ENCODE peak calls at places on chromosomes 16 and 17, in six cellular contexts. One of them, this sample, is unnamed.

GRCh38 chr16:50677351-50677750 is 3.8 kb downstream of the SNX20 start:
- DNase-seq in IMR-90: no peak
- DNase-seq in H9: peak; percentile 45
- DNase-seq in neuronal stem cell: no peak
- DNase-seq in H1: peak; percentile 67
- DNase-seq in mesenchymal stem cell: no peak
- DNase-seq in this sample: no peak

GRCh38 chr17:81811705-81812570 is 8.0 kb downstream of the GCGR start:
- DNase-seq in H1: no peak
- DNase-seq in H9: no peak
- DNase-seq in IMR-90: no peak
- DNase-seq in neuronal stem cell: no peak
- DNase-seq in mesenchymal stem cell: no peak
- DNase-seq in this sample: no peak

GRCh38 chr16:89297156-89297869 is 79.8 kb downstream of the ZNF778 start:
- DNase-seq in neuronal stem cell: no peak
- DNase-seq in H1: no peak
- DNase-seq in H9: no peak
- DNase-seq in mesenchymal stem cell: no peak
- DNase-seq in IMR-90: no peak
- DNase-seq in this sample: no peak

GRCh38 chr17:56499799-56500388 is 93.6 kb upstream of the NOG start:
- DNase-seq in H9: no peak
- DNase-seq in IMR-90: peak; percentile 37
- DNase-seq in mesenchymal stem cell: peak; percentile 39
- DNase-seq in H1: no peak
- DNase-seq in neuronal stem cell: no peak
- DNase-seq in this sample: peak; percentile 48

GRCh38 chr17:68381076-68381900 is 76.0 kb downstream of the WIPI1 start:
- DNase-seq in IMR-90: peak; percentile 97
- DNase-seq in neuronal stem cell: no peak
- DNase-seq in mesenchymal stem cell: peak; percentile 100
- DNase-seq in H1: no peak
- DNase-seq in H9: no peak
- DNase-seq in this sample: no peak

GRCh38 chr16:51327001-51327400 is 175.9 kb upstream of the SALL1 start:
- DNase-seq in IMR-90: peak; percentile 68
- DNase-seq in H9: no peak
- DNase-seq in neuronal stem cell: no peak
- DNase-seq in H1: no peak
- DNase-seq in mesenchymal stem cell: peak; percentile 74
- DNase-seq in this sample: no peak

GRCh38 chr16:81567987-81568748 is 123.6 kb downstream of the CMIP start:
- DNase-seq in H9: no peak
- DNase-seq in neuronal stem cell: no peak
- DNase-seq in IMR-90: peak; percentile 43
- DNase-seq in mesenchymal stem cell: peak; percentile 47
- DNase-seq in H1: no peak
- DNase-seq in this sample: no peak

GRCh38 chr16:69329369-69330285 is 761 bp downstream of the PDF start:
- DNase-seq in H1: no peak
- DNase-seq in mesenchymal stem cell: peak; percentile 36
- DNase-seq in H9: no peak
- DNase-seq in neuronal stem cell: no peak
- DNase-seq in IMR-90: no peak
- DNase-seq in this sample: peak; percentile 40

GRCh38 chr17:49779730-49780220 is 8.7 kb upstream of the KAT7 start:
- DNase-seq in neuronal stem cell: no peak
- DNase-seq in IMR-90: peak; percentile 84
- DNase-seq in H9: no peak
- DNase-seq in H1: no peak
- DNase-seq in mesenchymal stem cell: peak; percentile 68
- DNase-seq in this sample: peak; percentile 18

GRCh38 chr17:63571632-63572310 is 21.5 kb downstream of the DCAF7 start:
- DNase-seq in neuronal stem cell: no peak
- DNase-seq in mesenchymal stem cell: peak; percentile 82
- DNase-seq in IMR-90: peak; percentile 93
- DNase-seq in H9: no peak
- DNase-seq in H1: no peak
- DNase-seq in this sample: peak; percentile 30

GRCh38 chr17:31743767-31744166 is 115.3 kb downstream of the COPRS start:
- DNase-seq in mesenchymal stem cell: peak; percentile 74
- DNase-seq in IMR-90: peak; percentile 28
- DNase-seq in H1: no peak
- DNase-seq in neuronal stem cell: no peak
- DNase-seq in H9: peak; percentile 60
- DNase-seq in this sample: peak; percentile 25

GRCh38 chr16:66714659-66715307 is 18.2 kb upstream of the CMTM4 start:
- DNase-seq in H1: no peak
- DNase-seq in IMR-90: no peak
- DNase-seq in neuronal stem cell: no peak
- DNase-seq in mesenchymal stem cell: no peak
- DNase-seq in H9: no peak
- DNase-seq in this sample: no peak

GRCh38 chr17:7862692-7863437 is 5.1 kb downstream of the CYB5D1 start:
- DNase-seq in neuronal stem cell: peak; percentile 71
- DNase-seq in IMR-90: peak; percentile 54
- DNase-seq in H9: peak; percentile 72
- DNase-seq in mesenchymal stem cell: peak; percentile 67
- DNase-seq in H1: peak; percentile 78
- DNase-seq in this sample: peak; percentile 78

GRCh38 chr17:75273968-75274708 is 3.1 kb upstream of the MIF4GD start:
- DNase-seq in neuronal stem cell: no peak
- DNase-seq in H1: no peak
- DNase-seq in mesenchymal stem cell: no peak
- DNase-seq in IMR-90: peak; percentile 77
- DNase-seq in H9: no peak
- DNase-seq in this sample: no peak

GRCh38 chr16:81261049-81261648 is 22.7 kb downstream of the BCO1 start:
- DNase-seq in H9: peak; percentile 45
- DNase-seq in neuronal stem cell: no peak
- DNase-seq in H1: peak; percentile 60
- DNase-seq in mesenchymal stem cell: no peak
- DNase-seq in IMR-90: no peak
- DNase-seq in this sample: peak; percentile 45

GRCh38 chr17:50661795-50662391 is 27.2 kb downstream of the ABCC3 start:
- DNase-seq in mesenchymal stem cell: peak; percentile 89
- DNase-seq in neuronal stem cell: no peak
- DNase-seq in H9: peak; percentile 79
- DNase-seq in H1: no peak
- DNase-seq in IMR-90: peak; percentile 93
- DNase-seq in this sample: peak; percentile 97

GRCh38 chr17:77140878-77141767 is at the start of gene SEC14L1:
- DNase-seq in IMR-90: no peak
- DNase-seq in neuronal stem cell: peak; percentile 59
- DNase-seq in H9: peak; percentile 86
- DNase-seq in H1: peak; percentile 69
- DNase-seq in mesenchymal stem cell: peak; percentile 62
- DNase-seq in this sample: peak; percentile 85

GRCh38 chr17:31096106-31096436 is 1.3 kb downstream of the NF1 start:
- DNase-seq in IMR-90: no peak
- DNase-seq in mesenchymal stem cell: no peak
- DNase-seq in H9: no peak
- DNase-seq in neuronal stem cell: peak; percentile 35
- DNase-seq in H1: no peak
- DNase-seq in this sample: peak; percentile 67

GRCh38 chr16:62077998-62078397 is 41.8 kb upstream of the CDH8 start:
- DNase-seq in H1: peak; percentile 72
- DNase-seq in H9: peak; percentile 81
- DNase-seq in neuronal stem cell: peak; percentile 23
- DNase-seq in mesenchymal stem cell: no peak
- DNase-seq in IMR-90: no peak
- DNase-seq in this sample: peak; percentile 77

GRCh38 chr17:9676742-9677387 is 31.5 kb downstream of the USP43 start:
- DNase-seq in mesenchymal stem cell: peak; percentile 83
- DNase-seq in H9: no peak
- DNase-seq in neuronal stem cell: no peak
- DNase-seq in H1: no peak
- DNase-seq in IMR-90: peak; percentile 12
- DNase-seq in this sample: peak; percentile 87

GRCh38 chr17:29571486-29571882 is 3.0 kb downstream of the TP53I13 start:
- DNase-seq in mesenchymal stem cell: no peak
- DNase-seq in H9: no peak
- DNase-seq in IMR-90: no peak
- DNase-seq in H1: no peak
- DNase-seq in neuronal stem cell: no peak
- DNase-seq in this sample: no peak
- H2BK15ac ChIP-seq in mesenchymal stem cell: no peak overlapping the region
- H2BK15ac ChIP-seq in H9: no peak overlapping the region
- H2BK15ac ChIP-seq in IMR-90: no peak overlapping the region
- H2BK15ac ChIP-seq in H1: no peak overlapping the region
- H2BK15ac ChIP-seq in neuronal stem cell: no peak overlapping the region
- H2BK15ac ChIP-seq in this sample: no peak overlapping the region

GRCh38 chr17:48037924-48038323 is 327 bp upstream of the COPZ2 start:
- DNase-seq in H1: peak; percentile 59
- DNase-seq in H9: peak; percentile 66
- DNase-seq in neuronal stem cell: no peak
- DNase-seq in mesenchymal stem cell: peak; percentile 22
- DNase-seq in IMR-90: no peak
- DNase-seq in this sample: no peak
- H2BK15ac ChIP-seq in H1: no peak overlapping the region
- H2BK15ac ChIP-seq in H9: no peak overlapping the region
- H2BK15ac ChIP-seq in neuronal stem cell: no peak overlapping the region
- H2BK15ac ChIP-seq in mesenchymal stem cell: no peak overlapping the region
- H2BK15ac ChIP-seq in IMR-90: peak overlapping the region; percentile 8
- H2BK15ac ChIP-seq in this sample: no peak overlapping the region

DNA sequence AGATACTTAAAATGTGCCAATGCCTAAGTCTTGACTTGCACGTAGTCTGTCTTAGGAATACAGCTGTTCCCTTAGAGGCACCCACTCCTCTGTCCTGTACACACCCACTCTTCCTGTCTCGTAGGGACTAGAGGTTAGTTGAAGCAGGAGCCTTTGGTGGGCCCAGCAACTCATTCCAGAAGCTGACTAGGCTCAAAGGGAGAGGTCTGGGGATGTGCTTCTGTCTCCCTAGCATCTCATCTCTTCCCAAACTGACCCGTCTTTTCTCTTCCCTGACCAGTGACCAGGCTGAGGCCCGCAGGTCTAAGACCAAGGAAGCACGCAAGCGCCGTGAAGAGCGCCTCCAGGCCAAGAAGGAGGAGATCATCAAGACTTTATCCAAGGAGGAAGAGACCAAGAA is 4.2 kb downstream of the RPL19 start:
- DNase-seq in IMR-90: no peak
- DNase-seq in H1: no peak
- DNase-seq in H9: no peak
- DNase-seq in mesenchymal stem cell: no peak
- DNase-seq in neuronal stem cell: no peak
- DNase-seq in this sample: no peak
- H2BK15ac ChIP-seq in IMR-90: no peak overlapping the region
- H2BK15ac ChIP-seq in H1: no peak overlapping the region
- H2BK15ac ChIP-seq in H9: no peak overlapping the region
- H2BK15ac ChIP-seq in mesenchymal stem cell: no peak overlapping the region
- H2BK15ac ChIP-seq in neuronal stem cell: no peak overlapping the region
- H2BK15ac ChIP-seq in this sample: no peak overlapping the region

DNA sequence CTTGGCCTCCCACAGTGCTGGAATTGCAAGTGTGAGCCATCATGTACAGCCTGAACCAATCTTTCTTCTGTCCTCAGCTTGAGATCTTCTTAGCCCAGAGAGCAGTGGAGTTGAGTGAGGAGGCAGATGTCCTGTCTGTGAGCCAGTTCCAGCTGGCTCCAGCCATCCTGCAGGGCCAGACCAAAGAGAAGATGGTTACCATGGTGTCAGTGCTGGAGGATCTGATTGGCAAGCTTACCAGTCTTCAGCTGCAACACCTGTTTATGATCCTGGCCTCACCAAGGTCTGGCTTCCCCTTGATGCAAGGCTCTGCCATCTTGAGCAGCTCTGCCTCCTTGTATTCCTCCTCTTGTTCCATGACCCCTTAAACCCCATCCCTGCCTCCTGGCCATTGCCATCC is 9.6 kb downstream of the CDK5RAP3 start:
- DNase-seq in mesenchymal stem cell: no peak
- DNase-seq in H9: no peak
- DNase-seq in IMR-90: no peak
- DNase-seq in H1: no peak
- DNase-seq in neuronal stem cell: no peak
- DNase-seq in this sample: no peak
- H2BK15ac ChIP-seq in mesenchymal stem cell: no peak overlapping the region
- H2BK15ac ChIP-seq in H9: no peak overlapping the region
- H2BK15ac ChIP-seq in IMR-90: no peak overlapping the region
- H2BK15ac ChIP-seq in H1: no peak overlapping the region
- H2BK15ac ChIP-seq in neuronal stem cell: no peak overlapping the region
- H2BK15ac ChIP-seq in this sample: no peak overlapping the region

GRCh38 chr16:46627746-46628145 is 6.6 kb upstream of the SHCBP1 start:
- DNase-seq in H1: no peak
- DNase-seq in H9: no peak
- DNase-seq in mesenchymal stem cell: no peak
- DNase-seq in IMR-90: peak; percentile 25
- DNase-seq in neuronal stem cell: no peak
- DNase-seq in this sample: peak; percentile 37
- H2BK15ac ChIP-seq in H1: no peak overlapping the region
- H2BK15ac ChIP-seq in H9: no peak overlapping the region
- H2BK15ac ChIP-seq in mesenchymal stem cell: no peak overlapping the region
- H2BK15ac ChIP-seq in IMR-90: no peak overlapping the region
- H2BK15ac ChIP-seq in neuronal stem cell: no peak overlapping the region
- H2BK15ac ChIP-seq in this sample: no peak overlapping the region

GRCh38 chr16:30407794-30408534 is 558 bp downstream of the ZNF771 start:
- DNase-seq in H9: no peak
- DNase-seq in IMR-90: no peak
- DNase-seq in mesenchymal stem cell: peak; percentile 40
- DNase-seq in H1: peak; percentile 51
- DNase-seq in neuronal stem cell: no peak
- DNase-seq in this sample: peak; percentile 60
- H2BK15ac ChIP-seq in H9: no peak overlapping the region
- H2BK15ac ChIP-seq in IMR-90: no peak overlapping the region
- H2BK15ac ChIP-seq in mesenchymal stem cell: peak overlapping the region; percentile 74
- H2BK15ac ChIP-seq in H1: no peak overlapping the region
- H2BK15ac ChIP-seq in neuronal stem cell: peak overlapping the region; percentile 82
- H2BK15ac ChIP-seq in this sample: no peak overlapping the region

DNA sequence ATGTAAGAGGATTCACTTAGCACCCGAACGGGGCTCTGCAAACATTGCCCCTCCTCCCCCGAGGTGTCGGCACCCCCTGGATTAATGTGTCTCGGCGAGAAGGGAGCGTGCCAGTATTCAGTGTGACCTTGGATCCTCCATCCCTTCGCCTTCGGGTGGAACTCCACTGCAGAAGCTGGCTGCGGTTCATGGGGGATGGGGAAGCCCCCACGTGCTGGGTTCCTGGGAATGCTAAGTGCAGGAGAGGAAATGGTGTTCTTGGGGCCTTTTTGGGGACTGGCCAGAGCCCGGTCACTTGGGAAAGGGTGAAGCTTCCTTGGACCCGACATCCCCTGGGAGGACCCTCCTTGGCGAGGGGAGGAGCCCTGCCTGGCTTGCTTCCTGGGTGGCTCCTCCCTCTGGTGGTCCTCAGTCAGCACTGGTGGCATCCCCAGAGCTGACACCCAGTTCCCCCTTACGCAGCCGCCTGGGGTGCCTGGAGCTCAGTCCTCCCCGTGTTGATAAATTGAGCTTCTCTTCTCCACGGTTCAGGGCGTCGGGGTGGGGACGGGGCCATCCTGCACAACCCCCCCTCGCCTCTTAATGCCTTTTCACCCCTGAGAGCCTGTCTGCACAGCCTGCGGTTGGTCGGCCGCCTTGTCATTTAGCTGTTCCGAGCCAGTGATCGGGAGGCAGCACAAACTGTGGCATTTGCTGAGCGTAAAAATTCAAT is 30.8 kb upstream of the GSE1 start:
- DNase-seq in H9: no peak
- DNase-seq in IMR-90: no peak
- DNase-seq in mesenchymal stem cell: no peak
- DNase-seq in H1: no peak
- DNase-seq in neuronal stem cell: no peak
- DNase-seq in this sample: no peak
- H2BK15ac ChIP-seq in H9: no peak overlapping the region
- H2BK15ac ChIP-seq in IMR-90: no peak overlapping the region
- H2BK15ac ChIP-seq in mesenchymal stem cell: peak overlapping the region; percentile 75
- H2BK15ac ChIP-seq in H1: peak overlapping the region; percentile 72
- H2BK15ac ChIP-seq in neuronal stem cell: peak overlapping the region; percentile 13
- H2BK15ac ChIP-seq in this sample: no peak overlapping the region